ENCODE peak calls at places on chromosomes 3 and 15, in nine cellular contexts. B is heart left ventricle, I is endodermal cell, L is psoas muscle, S is GM23248, Y is coronary artery, H is neuronal stem cell, T is PC-9, D is brain microvascular endothelial cell. W is an unnamed sample.

GRCh38 chr3:10383850-10384248 is 62.9 kb upstream of the SEC13 start:
- DNase-seq in B (no peak), I (no peak), L (no peak), S (no peak), Y (no peak), H (no peak), T (no peak), D (no peak), W (no peak)

GRCh38 chr3:126358038-126358815 is 1.0 kb upstream of the KLF15 start:
- DNase-seq in B (peak; percentile 46), I (peak; percentile 91), L (peak; percentile 68), S (peak; percentile 38), Y (no peak), H (peak; percentile 51), T (no peak), D (no peak), W (no peak)

GRCh38 chr3:174060431-174060830 is 662.9 kb downstream of the NLGN1 start:
- DNase-seq in B (no peak), I (no peak), L (no peak), S (no peak), Y (no peak), H (no peak), T (no peak), D (no peak), W (no peak)

GRCh38 chr3:116112686-116113085 is 332.6 kb downstream of the LSAMP start:
- DNase-seq in B (no peak), I (no peak), L (no peak), S (peak; percentile 65), Y (no peak), H (no peak), T (no peak), D (no peak), W (no peak)

GRCh38 chr3:112378989-112379692 is 46.2 kb downstream of the CD200 start:
- DNase-seq in B (no peak), I (no peak), L (no peak), S (peak; percentile 73), Y (no peak), H (no peak), T (no peak), D (peak; percentile 92), W (peak; percentile 87)

GRCh38 chr3:15467227-15468181 is 40.1 kb downstream of the EAF1 start:
- DNase-seq in B (no peak), I (peak; percentile 5), L (peak; percentile 86), S (no peak), Y (no peak), H (no peak), T (no peak), D (peak; percentile 1), W (no peak)

GRCh38 chr3:174937488-174937887 is 78.4 kb downstream of the NAALADL2 start:
- DNase-seq in B (no peak), I (no peak), L (no peak), S (peak; percentile 88), Y (no peak), H (no peak), T (no peak), D (peak; percentile 43), W (peak; percentile 46)

GRCh38 chr3:164521139-164521538 is 557.2 kb downstream of the SI start:
- DNase-seq in B (no peak), I (no peak), L (no peak), S (no peak), Y (no peak), H (no peak), T (no peak), D (no peak), W (no peak)

GRCh38 chr3:134883697-134884385 is 88.8 kb downstream of the EPHB1 start:
- DNase-seq in B (no peak), I (no peak), L (peak; percentile 62), S (peak; percentile 72), Y (no peak), H (no peak), T (no peak), D (no peak), W (no peak)

GRCh38 chr3:195227871-195228270 is 43.1 kb downstream of the XXYLT1 start:
- DNase-seq in B (no peak), I (peak; percentile 39), L (no peak), S (no peak), Y (peak; percentile 61), H (no peak), T (no peak), D (no peak), W (no peak)

GRCh38 chr15:66730168-66731014 is 28.4 kb downstream of the SMAD6 start:
- DNase-seq in B (no peak), I (no peak), L (no peak), S (peak; percentile 92), Y (no peak), H (no peak), T (peak; percentile 46), D (peak; percentile 54), W (no peak)

GRCh38 chr15:70266412-70267089 is 168.8 kb upstream of the TLE3 start:
- DNase-seq in B (peak; percentile 89), I (no peak), L (peak; percentile 90), S (no peak), Y (peak; percentile 86), H (no peak), T (peak; percentile 87), D (no peak), W (no peak)

DNA sequence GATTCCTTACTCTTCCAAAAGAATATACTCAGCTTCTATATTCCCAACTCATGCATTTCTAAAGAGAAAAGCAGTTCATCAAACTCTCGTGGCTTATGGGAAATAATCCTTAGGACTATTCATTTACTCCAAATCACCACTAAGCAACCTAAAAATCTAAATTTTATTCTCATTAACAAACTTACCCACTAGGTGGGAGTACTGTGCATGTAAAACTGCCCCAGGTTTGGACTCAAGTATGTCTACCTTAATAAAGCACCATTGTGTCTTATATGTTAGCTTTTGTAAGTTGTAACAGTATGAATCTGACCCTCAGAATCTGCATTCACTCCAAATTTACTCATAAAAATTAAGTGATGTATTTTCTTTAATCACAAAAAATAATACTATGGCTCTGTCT is 25.3 kb downstream of the RAD18 start:
- DNase-seq in B (no peak), I (no peak), L (no peak), S (peak; percentile 67), Y (no peak), H (no peak), T (no peak), D (no peak), W (no peak)
- H3K27ac ChIP-seq in B (no peak overlapping the region), I (no peak overlapping the region), L (no peak overlapping the region), S (peak overlapping the region; percentile 87), Y (no peak overlapping the region), H (no peak overlapping the region), T (peak overlapping the region; percentile 84), D (peak overlapping the region; percentile 87), W (peak overlapping the region; percentile 1)

GRCh38 chr3:103437850-103438249 is 1003.0 kb downstream of the ZPLD1 start:
- DNase-seq in B (no peak), I (no peak), L (no peak), S (no peak), Y (no peak), H (no peak), T (no peak), D (no peak), W (no peak)
- H3K27ac ChIP-seq in B (no peak overlapping the region), I (no peak overlapping the region), L (no peak overlapping the region), S (no peak overlapping the region), Y (no peak overlapping the region), H (no peak overlapping the region), T (no peak overlapping the region), D (no peak overlapping the region), W (no peak overlapping the region)

DNA sequence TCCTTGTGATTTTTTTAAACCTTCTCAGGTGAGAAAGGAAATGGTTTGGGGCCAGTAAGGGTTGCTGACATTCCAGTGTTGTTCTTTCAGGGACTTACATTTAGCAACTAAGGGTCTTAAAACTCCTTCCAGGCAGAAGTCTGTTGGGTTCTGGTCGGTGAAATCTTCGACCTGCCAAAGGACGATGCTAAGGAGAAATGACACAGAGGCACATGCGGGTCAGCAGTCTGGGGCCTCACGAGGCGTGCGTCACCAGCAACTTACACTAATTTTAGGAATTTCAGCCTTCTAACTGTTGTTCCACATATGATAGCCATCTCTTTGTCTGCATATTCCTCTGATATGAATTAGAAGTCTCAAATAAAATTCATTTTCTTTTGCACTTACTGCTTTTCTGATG is 64.1 kb upstream of the TMEM108 start:
- DNase-seq in B (no peak), I (no peak), L (no peak), S (no peak), Y (no peak), H (no peak), T (no peak), D (no peak), W (no peak)
- H3K27ac ChIP-seq in B (no peak overlapping the region), I (no peak overlapping the region), L (no peak overlapping the region), S (no peak overlapping the region), Y (no peak overlapping the region), H (no peak overlapping the region), T (no peak overlapping the region), D (no peak overlapping the region), W (no peak overlapping the region)

GRCh38 chr15:41573396-41573795 is 14.4 kb downstream of the TYRO3 start:
- DNase-seq in B (no peak), I (no peak), L (no peak), S (no peak), Y (no peak), H (no peak), T (no peak), D (no peak), W (no peak)

GRCh38 chr15:41572866-41573265 is 13.9 kb downstream of the TYRO3 start:
- DNase-seq in B (no peak), I (no peak), L (no peak), S (no peak), Y (no peak), H (no peak), T (no peak), D (no peak), W (no peak)

GRCh38 chr15:41571948-41572347 is 12.9 kb downstream of the TYRO3 start:
- DNase-seq in B (no peak), I (no peak), L (no peak), S (no peak), Y (no peak), H (no peak), T (no peak), D (no peak), W (no peak)

GRCh38 chr15:41568350-41569017 is 9.5 kb downstream of the TYRO3 start:
- DNase-seq in B (no peak), I (peak; percentile 96), L (no peak), S (no peak), Y (no peak), H (peak; percentile 86), T (no peak), D (no peak), W (no peak)

DNA sequence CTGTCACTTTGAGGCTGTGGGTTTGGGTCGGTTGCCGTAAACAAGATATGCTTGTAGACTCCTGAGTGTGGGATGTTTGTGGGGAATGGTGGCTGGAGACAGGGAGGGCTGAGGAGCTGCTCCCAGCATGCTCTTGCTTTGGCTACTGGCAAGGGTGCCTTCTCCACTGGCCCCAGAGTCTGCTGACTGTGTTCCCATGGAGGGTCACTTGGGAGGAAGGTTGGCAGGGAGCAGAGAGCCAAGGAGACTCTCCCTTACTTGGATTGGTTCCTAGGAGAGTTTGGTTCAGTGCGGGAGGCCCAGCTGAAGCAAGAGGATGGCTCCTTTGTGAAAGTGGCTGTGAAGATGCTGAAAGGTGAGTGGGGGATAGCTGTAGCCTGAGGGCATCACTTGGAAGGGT is 11.8 kb downstream of the TYRO3 start:
- DNase-seq in B (no peak), I (no peak), L (no peak), S (no peak), Y (no peak), H (no peak), T (no peak), D (no peak), W (no peak)
- H3K27ac ChIP-seq in B (no peak overlapping the region), I (no peak overlapping the region), L (no peak overlapping the region), S (no peak overlapping the region), Y (no peak overlapping the region), H (no peak overlapping the region), T (no peak overlapping the region), D (no peak overlapping the region), W (no peak overlapping the region)

W was measured in foreskin keratinocyte.